ENCODE peak calls at places on chromosomes 16 and 17, in ten cellular contexts. One of them, this sample, is unnamed.

GRCh38 chr17:62307196-62307595 is 73.2 kb upstream of the EFCAB3 start:
- DNase-seq in stimulated activated CD4-positive, alpha-beta T cell treated with anti-CD3 and anti-CD28 coated beads, Interleukin-4, amount 100 ng/mL, for 24 hours: no peak
- DNase-seq in DMS53: peak
- DNase-seq in HCT116: no peak
- DNase-seq in GM04503: no peak
- DNase-seq in stimulated activated CD8-positive, alpha-beta memory T cell treated with anti-CD3 and anti-CD28 coated beads, Interleukin-7, amount 100 ng/mL, for 1 hour: no peak
- DNase-seq in cardiac muscle cell: no peak
- DNase-seq in omental fat pad: no peak
- DNase-seq in iPS-NIHi11: no peak
- DNase-seq in kidney glomerular epithelial cell: no peak
- DNase-seq in this sample: no peak

GRCh38 chr17:6455321-6455705 is 11.1 kb downstream of the PIMREG start:
- DNase-seq in GM04503: no peak
- DNase-seq in HCT116: no peak
- DNase-seq in kidney glomerular epithelial cell: no peak
- DNase-seq in stimulated activated CD8-positive, alpha-beta memory T cell treated with anti-CD3 and anti-CD28 coated beads, Interleukin-7, amount 100 ng/mL, for 1 hour: no peak
- DNase-seq in iPS-NIHi11: peak
- DNase-seq in cardiac muscle cell: peak
- DNase-seq in omental fat pad: no peak
- DNase-seq in DMS53: no peak
- DNase-seq in stimulated activated CD4-positive, alpha-beta T cell treated with anti-CD3 and anti-CD28 coated beads, Interleukin-4, amount 100 ng/mL, for 24 hours: peak
- DNase-seq in this sample: no peak

GRCh38 chr17:21297597-21297996 is 13.1 kb downstream of the MAP2K3 start:
- DNase-seq in iPS-NIHi11: no peak
- DNase-seq in GM04503: no peak
- DNase-seq in DMS53: no peak
- DNase-seq in stimulated activated CD8-positive, alpha-beta memory T cell treated with anti-CD3 and anti-CD28 coated beads, Interleukin-7, amount 100 ng/mL, for 1 hour: no peak
- DNase-seq in stimulated activated CD4-positive, alpha-beta T cell treated with anti-CD3 and anti-CD28 coated beads, Interleukin-4, amount 100 ng/mL, for 24 hours: no peak
- DNase-seq in HCT116: no peak
- DNase-seq in omental fat pad: no peak
- DNase-seq in kidney glomerular epithelial cell: no peak
- DNase-seq in cardiac muscle cell: no peak
- DNase-seq in this sample: no peak

GRCh38 chr17:42844761-42845555 is 578 bp downstream of the AOC2 start:
- DNase-seq in iPS-NIHi11: no peak
- DNase-seq in stimulated activated CD4-positive, alpha-beta T cell treated with anti-CD3 and anti-CD28 coated beads, Interleukin-4, amount 100 ng/mL, for 24 hours: no peak
- DNase-seq in stimulated activated CD8-positive, alpha-beta memory T cell treated with anti-CD3 and anti-CD28 coated beads, Interleukin-7, amount 100 ng/mL, for 1 hour: no peak
- DNase-seq in kidney glomerular epithelial cell: no peak
- DNase-seq in GM04503: no peak
- DNase-seq in cardiac muscle cell: no peak
- DNase-seq in HCT116: no peak
- DNase-seq in omental fat pad: no peak
- DNase-seq in DMS53: no peak
- DNase-seq in this sample: no peak

GRCh38 chr16:62540496-62540895 is 504.3 kb upstream of the CDH8 start:
- DNase-seq in iPS-NIHi11: no peak
- DNase-seq in GM04503: no peak
- DNase-seq in stimulated activated CD8-positive, alpha-beta memory T cell treated with anti-CD3 and anti-CD28 coated beads, Interleukin-7, amount 100 ng/mL, for 1 hour: no peak
- DNase-seq in DMS53: no peak
- DNase-seq in cardiac muscle cell: no peak
- DNase-seq in stimulated activated CD4-positive, alpha-beta T cell treated with anti-CD3 and anti-CD28 coated beads, Interleukin-4, amount 100 ng/mL, for 24 hours: no peak
- DNase-seq in kidney glomerular epithelial cell: no peak
- DNase-seq in omental fat pad: no peak
- DNase-seq in HCT116: no peak
- DNase-seq in this sample: no peak

GRCh38 chr17:50062323-50063243 is 6.7 kb downstream of the ITGA3 start:
- DNase-seq in cardiac muscle cell: peak
- DNase-seq in kidney glomerular epithelial cell: peak
- DNase-seq in iPS-NIHi11: no peak
- DNase-seq in omental fat pad: no peak
- DNase-seq in HCT116: peak
- DNase-seq in stimulated activated CD8-positive, alpha-beta memory T cell treated with anti-CD3 and anti-CD28 coated beads, Interleukin-7, amount 100 ng/mL, for 1 hour: no peak
- DNase-seq in DMS53: no peak
- DNase-seq in GM04503: no peak
- DNase-seq in stimulated activated CD4-positive, alpha-beta T cell treated with anti-CD3 and anti-CD28 coated beads, Interleukin-4, amount 100 ng/mL, for 24 hours: no peak
- DNase-seq in this sample: no peak

GRCh38 chr17:37570527-37571093 is 38.6 kb downstream of the SYNRG start:
- DNase-seq in GM04503: no peak
- DNase-seq in omental fat pad: no peak
- DNase-seq in cardiac muscle cell: peak
- DNase-seq in HCT116: peak
- DNase-seq in stimulated activated CD8-positive, alpha-beta memory T cell treated with anti-CD3 and anti-CD28 coated beads, Interleukin-7, amount 100 ng/mL, for 1 hour: peak
- DNase-seq in kidney glomerular epithelial cell: peak
- DNase-seq in iPS-NIHi11: peak
- DNase-seq in DMS53: peak
- DNase-seq in stimulated activated CD4-positive, alpha-beta T cell treated with anti-CD3 and anti-CD28 coated beads, Interleukin-4, amount 100 ng/mL, for 24 hours: peak
- DNase-seq in this sample: no peak

GRCh38 chr16:86499889-86500707 is 10.2 kb upstream of the FOXF1 start:
- DNase-seq in HCT116: no peak
- DNase-seq in stimulated activated CD4-positive, alpha-beta T cell treated with anti-CD3 and anti-CD28 coated beads, Interleukin-4, amount 100 ng/mL, for 24 hours: no peak
- DNase-seq in DMS53: no peak
- DNase-seq in kidney glomerular epithelial cell: no peak
- DNase-seq in cardiac muscle cell: no peak
- DNase-seq in omental fat pad: no peak
- DNase-seq in iPS-NIHi11: no peak
- DNase-seq in GM04503: no peak
- DNase-seq in stimulated activated CD8-positive, alpha-beta memory T cell treated with anti-CD3 and anti-CD28 coated beads, Interleukin-7, amount 100 ng/mL, for 1 hour: no peak
- DNase-seq in this sample: no peak

GRCh38 chr17:50514936-50515702 is 6.9 kb downstream of the MYCBPAP start:
- DNase-seq in HCT116: no peak
- DNase-seq in stimulated activated CD4-positive, alpha-beta T cell treated with anti-CD3 and anti-CD28 coated beads, Interleukin-4, amount 100 ng/mL, for 24 hours: no peak
- DNase-seq in GM04503: no peak
- DNase-seq in cardiac muscle cell: no peak
- DNase-seq in omental fat pad: no peak
- DNase-seq in stimulated activated CD8-positive, alpha-beta memory T cell treated with anti-CD3 and anti-CD28 coated beads, Interleukin-7, amount 100 ng/mL, for 1 hour: no peak
- DNase-seq in iPS-NIHi11: no peak
- DNase-seq in DMS53: no peak
- DNase-seq in kidney glomerular epithelial cell: peak
- DNase-seq in this sample: no peak

GRCh38 chr17:869567-870530 is 87.7 kb downstream of the MRM3 start:
- DNase-seq in kidney glomerular epithelial cell: peak
- DNase-seq in HCT116: peak
- DNase-seq in stimulated activated CD8-positive, alpha-beta memory T cell treated with anti-CD3 and anti-CD28 coated beads, Interleukin-7, amount 100 ng/mL, for 1 hour: no peak
- DNase-seq in GM04503: peak
- DNase-seq in DMS53: no peak
- DNase-seq in stimulated activated CD4-positive, alpha-beta T cell treated with anti-CD3 and anti-CD28 coated beads, Interleukin-4, amount 100 ng/mL, for 24 hours: no peak
- DNase-seq in iPS-NIHi11: no peak
- DNase-seq in omental fat pad: no peak
- DNase-seq in cardiac muscle cell: no peak
- DNase-seq in this sample: no peak

GRCh38 chr17:79757140-79757745 is 20.7 kb upstream of the CBX2 start:
- DNase-seq in iPS-NIHi11: no peak
- DNase-seq in stimulated activated CD8-positive, alpha-beta memory T cell treated with anti-CD3 and anti-CD28 coated beads, Interleukin-7, amount 100 ng/mL, for 1 hour: no peak
- DNase-seq in cardiac muscle cell: no peak
- DNase-seq in GM04503: no peak
- DNase-seq in omental fat pad: no peak
- DNase-seq in kidney glomerular epithelial cell: no peak
- DNase-seq in stimulated activated CD4-positive, alpha-beta T cell treated with anti-CD3 and anti-CD28 coated beads, Interleukin-4, amount 100 ng/mL, for 24 hours: no peak
- DNase-seq in DMS53: no peak
- DNase-seq in HCT116: no peak
- DNase-seq in this sample: no peak

GRCh38 chr16:57675752-57676623 is 7.9 kb downstream of the ADGRG3 start:
- DNase-seq in iPS-NIHi11: peak
- DNase-seq in HCT116: no peak
- DNase-seq in cardiac muscle cell: peak
- DNase-seq in GM04503: no peak
- DNase-seq in DMS53: no peak
- DNase-seq in omental fat pad: no peak
- DNase-seq in stimulated activated CD8-positive, alpha-beta memory T cell treated with anti-CD3 and anti-CD28 coated beads, Interleukin-7, amount 100 ng/mL, for 1 hour: no peak
- DNase-seq in stimulated activated CD4-positive, alpha-beta T cell treated with anti-CD3 and anti-CD28 coated beads, Interleukin-4, amount 100 ng/mL, for 24 hours: no peak
- DNase-seq in kidney glomerular epithelial cell: no peak
- DNase-seq in this sample: no peak

GRCh38 chr16:10988164-10988803 is 43.9 kb downstream of the CLEC16A start:
- DNase-seq in HCT116: no peak
- DNase-seq in iPS-NIHi11: peak
- DNase-seq in cardiac muscle cell: no peak
- DNase-seq in DMS53: peak
- DNase-seq in kidney glomerular epithelial cell: no peak
- DNase-seq in omental fat pad: no peak
- DNase-seq in stimulated activated CD8-positive, alpha-beta memory T cell treated with anti-CD3 and anti-CD28 coated beads, Interleukin-7, amount 100 ng/mL, for 1 hour: no peak
- DNase-seq in GM04503: no peak
- DNase-seq in stimulated activated CD4-positive, alpha-beta T cell treated with anti-CD3 and anti-CD28 coated beads, Interleukin-4, amount 100 ng/mL, for 24 hours: peak
- DNase-seq in this sample: no peak

GRCh38 chr17:48333034-48333491 is 97.0 kb downstream of the SKAP1 start:
- DNase-seq in HCT116: no peak
- DNase-seq in stimulated activated CD4-positive, alpha-beta T cell treated with anti-CD3 and anti-CD28 coated beads, Interleukin-4, amount 100 ng/mL, for 24 hours: no peak
- DNase-seq in kidney glomerular epithelial cell: no peak
- DNase-seq in stimulated activated CD8-positive, alpha-beta memory T cell treated with anti-CD3 and anti-CD28 coated beads, Interleukin-7, amount 100 ng/mL, for 1 hour: no peak
- DNase-seq in omental fat pad: no peak
- DNase-seq in GM04503: peak
- DNase-seq in iPS-NIHi11: no peak
- DNase-seq in DMS53: no peak
- DNase-seq in cardiac muscle cell: no peak
- DNase-seq in this sample: no peak

GRCh38 chr17:76156662-76156991 is 15.6 kb upstream of the FOXJ1 start:
- DNase-seq in iPS-NIHi11: no peak
- DNase-seq in stimulated activated CD4-positive, alpha-beta T cell treated with anti-CD3 and anti-CD28 coated beads, Interleukin-4, amount 100 ng/mL, for 24 hours: no peak
- DNase-seq in kidney glomerular epithelial cell: no peak
- DNase-seq in omental fat pad: no peak
- DNase-seq in GM04503: no peak
- DNase-seq in HCT116: no peak
- DNase-seq in DMS53: no peak
- DNase-seq in cardiac muscle cell: no peak
- DNase-seq in stimulated activated CD8-positive, alpha-beta memory T cell treated with anti-CD3 and anti-CD28 coated beads, Interleukin-7, amount 100 ng/mL, for 1 hour: no peak
- DNase-seq in this sample: no peak

GRCh38 chr17:32440722-32441121 is 3.6 kb upstream of the PSMD11 start:
- DNase-seq in HCT116: no peak
- DNase-seq in omental fat pad: no peak
- DNase-seq in DMS53: no peak
- DNase-seq in cardiac muscle cell: peak
- DNase-seq in kidney glomerular epithelial cell: no peak
- DNase-seq in iPS-NIHi11: no peak
- DNase-seq in GM04503: no peak
- DNase-seq in stimulated activated CD8-positive, alpha-beta memory T cell treated with anti-CD3 and anti-CD28 coated beads, Interleukin-7, amount 100 ng/mL, for 1 hour: no peak
- DNase-seq in stimulated activated CD4-positive, alpha-beta T cell treated with anti-CD3 and anti-CD28 coated beads, Interleukin-4, amount 100 ng/mL, for 24 hours: no peak
- DNase-seq in this sample: no peak

GRCh38 chr17:56868716-56869115 is 34.8 kb downstream of the DGKE start:
- DNase-seq in DMS53: no peak
- DNase-seq in cardiac muscle cell: no peak
- DNase-seq in iPS-NIHi11: no peak
- DNase-seq in omental fat pad: no peak
- DNase-seq in stimulated activated CD8-positive, alpha-beta memory T cell treated with anti-CD3 and anti-CD28 coated beads, Interleukin-7, amount 100 ng/mL, for 1 hour: no peak
- DNase-seq in kidney glomerular epithelial cell: no peak
- DNase-seq in stimulated activated CD4-positive, alpha-beta T cell treated with anti-CD3 and anti-CD28 coated beads, Interleukin-4, amount 100 ng/mL, for 24 hours: no peak
- DNase-seq in GM04503: no peak
- DNase-seq in HCT116: no peak
- DNase-seq in this sample: no peak

GRCh38 chr17:58370309-58370708 is 18.3 kb upstream of the SUPT4H1 start:
- DNase-seq in cardiac muscle cell: no peak
- DNase-seq in iPS-NIHi11: no peak
- DNase-seq in HCT116: no peak
- DNase-seq in DMS53: no peak
- DNase-seq in stimulated activated CD4-positive, alpha-beta T cell treated with anti-CD3 and anti-CD28 coated beads, Interleukin-4, amount 100 ng/mL, for 24 hours: no peak
- DNase-seq in omental fat pad: no peak
- DNase-seq in stimulated activated CD8-positive, alpha-beta memory T cell treated with anti-CD3 and anti-CD28 coated beads, Interleukin-7, amount 100 ng/mL, for 1 hour: no peak
- DNase-seq in kidney glomerular epithelial cell: no peak
- DNase-seq in GM04503: no peak
- DNase-seq in this sample: no peak

GRCh38 chr16:81486555-81487061 is 42.0 kb downstream of the CMIP start:
- DNase-seq in stimulated activated CD8-positive, alpha-beta memory T cell treated with anti-CD3 and anti-CD28 coated beads, Interleukin-7, amount 100 ng/mL, for 1 hour: no peak
- DNase-seq in cardiac muscle cell: no peak
- DNase-seq in stimulated activated CD4-positive, alpha-beta T cell treated with anti-CD3 and anti-CD28 coated beads, Interleukin-4, amount 100 ng/mL, for 24 hours: no peak
- DNase-seq in HCT116: no peak
- DNase-seq in omental fat pad: no peak
- DNase-seq in kidney glomerular epithelial cell: no peak
- DNase-seq in iPS-NIHi11: no peak
- DNase-seq in DMS53: no peak
- DNase-seq in GM04503: peak
- DNase-seq in this sample: no peak

GRCh38 chr16:27355610-27356009 is 41.8 kb downstream of the IL4R start:
- DNase-seq in DMS53: peak
- DNase-seq in GM04503: no peak
- DNase-seq in HCT116: peak
- DNase-seq in stimulated activated CD8-positive, alpha-beta memory T cell treated with anti-CD3 and anti-CD28 coated beads, Interleukin-7, amount 100 ng/mL, for 1 hour: no peak
- DNase-seq in omental fat pad: no peak
- DNase-seq in kidney glomerular epithelial cell: no peak
- DNase-seq in iPS-NIHi11: peak
- DNase-seq in cardiac muscle cell: no peak
- DNase-seq in stimulated activated CD4-positive, alpha-beta T cell treated with anti-CD3 and anti-CD28 coated beads, Interleukin-4, amount 100 ng/mL, for 24 hours: peak
- DNase-seq in this sample: no peak

GRCh38 chr16:74749291-74750055 is 25.1 kb downstream of the FA2H start:
- DNase-seq in cardiac muscle cell: no peak
- DNase-seq in omental fat pad: no peak
- DNase-seq in stimulated activated CD8-positive, alpha-beta memory T cell treated with anti-CD3 and anti-CD28 coated beads, Interleukin-7, amount 100 ng/mL, for 1 hour: no peak
- DNase-seq in kidney glomerular epithelial cell: no peak
- DNase-seq in GM04503: no peak
- DNase-seq in stimulated activated CD4-positive, alpha-beta T cell treated with anti-CD3 and anti-CD28 coated beads, Interleukin-4, amount 100 ng/mL, for 24 hours: no peak
- DNase-seq in DMS53: no peak
- DNase-seq in HCT116: no peak
- DNase-seq in iPS-NIHi11: no peak
- DNase-seq in this sample: no peak

This sample was measured in cerebellar nuclear complex.